ENCODE peak calls at places on chromosomes 3 and 15, in four cellular contexts. M, S, Q and I are unnamed samples.

GRCh38 chr15:26883466-26883865 is 16.6 kb downstream of the GABRA5 start:
- DNase-seq in M (no peak), S (no peak), Q (no peak), I (no peak)

GRCh38 chr3:197222816-197223419 is 75.5 kb downstream of the DLG1 start:
- DNase-seq in M (no peak), S (no peak), Q (no peak), I (no peak)

GRCh38 chr3:138423316-138423715 is 11.1 kb upstream of the ESYT3 start:
- DNase-seq in M (no peak), S (no peak), Q (no peak), I (no peak)

GRCh38 chr3:181711325-181712135 is at the start of gene SOX2:
- DNase-seq in M (peak; percentile 4), S (peak; percentile 93), Q (peak; percentile 83), I (peak; percentile 88)

GRCh38 chr3:134718736-134719135 is 67.9 kb upstream of the KY start:
- DNase-seq in M (peak; percentile 5), S (no peak), Q (no peak), I (no peak)

GRCh38 chr3:155185623-155186022 is 105.5 kb downstream of the MME start:
- DNase-seq in M (peak; percentile 75), S (peak; percentile 31), Q (no peak), I (peak; percentile 83)

GRCh38 chr3:30342319-30343060 is 263.9 kb upstream of the TGFBR2 start:
- DNase-seq in M (peak; percentile 96), S (no peak), Q (no peak), I (peak; percentile 68)

GRCh38 chr15:40787344-40787841 is 17.6 kb downstream of the C15orf62 start:
- DNase-seq in M (peak; percentile 62), S (peak; percentile 89), Q (no peak), I (peak; percentile 93)

GRCh38 chr3:113804701-113805100 is 33.9 kb upstream of the GRAMD1C start:
- DNase-seq in M (no peak), S (no peak), Q (no peak), I (no peak)

GRCh38 chr15:44243829-44244228 is 44.7 kb upstream of the GOLM2 start:
- DNase-seq in M (no peak), S (no peak), Q (no peak), I (no peak)

GRCh38 chr3:139388961-139389551 is 391 bp downstream of the COPB2 start:
- DNase-seq in M (no peak), S (no peak), Q (no peak), I (no peak)

GRCh38 chr3:159189994-159190669 is 388.3 kb downstream of the MFSD1 start:
- DNase-seq in M (no peak), S (no peak), Q (no peak), I (no peak)

GRCh38 chr3:22117751-22118346 is 366.8 kb upstream of the ZNF385D start:
- DNase-seq in M (peak; percentile 62), S (no peak), Q (no peak), I (peak; percentile 52)

GRCh38 chr3:156735471-156735870 is 61.1 kb downstream of the TIPARP start:
- DNase-seq in M (no peak), S (no peak), Q (no peak), I (no peak)

GRCh38 chr3:159947220-159947619 is 41.4 kb upstream of the IL12A start:
- DNase-seq in M (peak; percentile 94), S (no peak), Q (no peak), I (no peak)

GRCh38 chr3:146161725-146162047 is 702 bp upstream of the PLOD2 start:
- DNase-seq in M (peak; percentile 63), S (no peak), Q (no peak), I (peak; percentile 39)

GRCh38 chr3:125194061-125194848 is 18.3 kb downstream of the SLC12A8 start:
- DNase-seq in M (peak; percentile 51), S (no peak), Q (no peak), I (peak; percentile 65)
- H2AK5ac ChIP-seq in M (no peak overlapping the region), S (no peak overlapping the region), Q (no peak overlapping the region), I (no peak overlapping the region)

GRCh38 chr15:22951381-22952280 is 28.5 kb downstream of the CYFIP1 start:
- DNase-seq in M (no peak), S (no peak), Q (no peak), I (no peak)

GRCh38 chr15:22954798-22955543 is 25.2 kb downstream of the CYFIP1 start:
- DNase-seq in M (no peak), S (no peak), Q (no peak), I (no peak)

GRCh38 chr15:22954326-22954725 is 25.8 kb downstream of the CYFIP1 start:
- DNase-seq in M (no peak), S (no peak), Q (no peak), I (no peak)

GRCh38 chr15:22951031-22951380 is 29.2 kb downstream of the CYFIP1 start:
- DNase-seq in M (no peak), S (no peak), Q (no peak), I (no peak)

DNA sequence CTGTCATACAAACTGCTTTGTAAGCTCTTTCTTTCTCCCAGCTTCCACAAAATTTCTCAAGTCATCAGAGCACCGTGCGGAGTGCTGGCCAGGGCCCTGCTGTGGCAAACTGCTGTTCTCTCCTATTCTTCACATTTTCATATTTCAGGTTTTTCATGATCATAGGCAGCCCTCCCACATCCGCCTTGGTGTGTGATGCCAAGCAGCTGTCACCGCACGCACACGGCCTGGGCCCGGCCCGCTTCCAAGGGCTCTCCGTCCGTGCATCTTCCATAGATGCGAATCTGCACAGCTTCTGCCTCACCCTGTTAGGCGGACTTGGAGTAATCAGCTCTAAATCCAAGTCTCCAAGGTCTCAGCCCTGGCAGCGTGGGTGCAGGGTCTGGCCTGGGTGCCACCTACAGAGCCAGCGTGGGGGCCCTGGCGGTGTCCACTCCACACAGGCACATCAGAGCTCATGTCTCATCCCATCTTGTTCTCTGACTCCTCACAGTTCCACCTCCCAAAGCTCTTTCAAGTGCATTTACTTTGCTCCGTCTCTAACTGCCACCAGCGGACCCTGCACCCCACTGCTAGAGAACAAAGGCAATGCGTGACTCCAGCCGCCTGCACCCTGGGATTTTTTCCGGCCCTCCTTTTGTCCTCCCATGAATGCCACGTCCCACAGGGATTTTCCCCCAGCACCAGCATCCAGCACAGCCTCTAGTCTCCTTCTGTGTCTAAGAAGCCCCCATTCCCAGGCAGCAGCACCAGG is 27.2 kb downstream of the CYFIP1 start:
- DNase-seq in M (no peak), S (peak; percentile 74), Q (peak; percentile 64), I (peak; percentile 18)
- H3K56ac ChIP-seq in M (no peak overlapping the region), S (no peak overlapping the region), Q (no peak overlapping the region), I (peak overlapping the region; percentile 66)

GRCh38 chr3:188031106-188031505 is 122.9 kb upstream of the LPP start:
- DNase-seq in M (no peak), S (no peak), Q (no peak), I (no peak)
- H3K4me2 ChIP-seq in M (no peak overlapping the region), S (no peak overlapping the region), Q (no peak overlapping the region), I (no peak overlapping the region)

GRCh38 chr15:80151148-80151547 is 1.7 kb upstream of the FAH start:
- DNase-seq in M (no peak), S (no peak), Q (no peak), I (no peak)
- H2AK5ac ChIP-seq in M (no peak overlapping the region), S (no peak overlapping the region), Q (no peak overlapping the region), I (no peak overlapping the region)

GRCh38 chr15:39695793-39696192 is 86.8 kb downstream of the FSIP1 start:
- DNase-seq in M (no peak), S (no peak), Q (no peak), I (no peak)
- H3K56ac ChIP-seq in M (no peak overlapping the region), S (no peak overlapping the region), Q (no peak overlapping the region), I (no peak overlapping the region)

DNA sequence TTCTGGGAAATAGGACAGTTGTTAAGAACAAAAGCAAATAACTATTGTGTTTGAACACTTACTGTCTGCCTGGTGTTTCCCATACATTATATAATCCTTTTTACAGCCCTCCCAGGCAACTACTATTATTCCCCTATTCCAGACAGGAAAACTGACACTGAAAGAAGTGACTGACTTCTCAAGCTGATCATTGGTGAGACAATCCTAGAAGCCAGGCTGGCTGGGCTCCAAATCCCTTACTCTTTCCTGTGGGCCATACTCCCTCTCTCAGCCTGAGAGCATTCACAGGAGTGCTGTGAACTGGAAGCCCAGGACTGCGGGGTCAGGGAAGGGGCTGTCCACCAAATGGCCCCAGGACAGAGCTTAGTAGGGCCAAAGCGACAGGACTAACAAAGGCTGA is 39.2 kb upstream of the PDE8A start:
- DNase-seq in M (no peak), S (no peak), Q (no peak), I (no peak)
- H3K4me2 ChIP-seq in M (no peak overlapping the region), S (no peak overlapping the region), Q (no peak overlapping the region), I (no peak overlapping the region)

GRCh38 chr3:15294914-15295313 is 37.5 kb downstream of the SH3BP5 start:
- DNase-seq in M (no peak), S (no peak), Q (no peak), I (no peak)
- H2AK5ac ChIP-seq in M (no peak overlapping the region), S (no peak overlapping the region), Q (no peak overlapping the region), I (no peak overlapping the region)

DNA sequence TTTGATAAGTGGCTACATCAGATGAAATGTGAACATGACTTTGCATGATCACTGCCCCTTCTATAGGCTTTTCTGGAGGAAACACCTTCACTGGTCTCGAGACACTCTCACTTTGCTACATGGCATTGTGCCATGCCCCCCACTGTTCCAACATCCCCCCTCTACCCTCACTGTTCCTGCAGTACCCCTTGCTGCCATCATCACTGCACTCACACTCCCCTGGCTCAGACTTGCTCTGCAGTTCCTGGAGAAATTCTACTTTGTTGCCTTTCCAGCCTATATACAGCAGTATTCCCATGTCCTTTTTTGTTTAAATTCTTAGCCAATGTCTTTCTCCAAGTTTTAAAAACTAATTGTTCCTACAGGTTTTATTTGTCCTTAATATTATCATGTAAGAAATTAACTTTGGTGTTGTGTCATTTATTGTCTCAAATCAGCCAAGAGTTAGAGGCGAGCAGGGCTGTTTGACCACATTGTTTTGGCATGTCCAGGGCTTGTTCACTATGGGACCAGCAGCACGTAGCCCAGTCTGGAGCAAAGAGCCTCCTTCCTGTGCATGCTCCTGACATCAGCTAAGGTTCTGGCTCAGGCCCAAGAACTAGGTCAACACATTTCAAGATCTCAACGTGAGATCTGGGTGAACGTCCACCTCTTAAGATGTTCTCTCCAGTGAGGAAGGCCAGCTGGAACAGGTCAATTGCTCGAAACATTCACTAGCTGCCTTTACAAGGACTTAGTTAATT is 246.4 kb downstream of the SLC9A9 start:
- DNase-seq in M (peak; percentile 37), S (peak; percentile 28), Q (no peak), I (no peak)
- H3K56ac ChIP-seq in M (no peak overlapping the region), S (no peak overlapping the region), Q (no peak overlapping the region), I (no peak overlapping the region)

DNA sequence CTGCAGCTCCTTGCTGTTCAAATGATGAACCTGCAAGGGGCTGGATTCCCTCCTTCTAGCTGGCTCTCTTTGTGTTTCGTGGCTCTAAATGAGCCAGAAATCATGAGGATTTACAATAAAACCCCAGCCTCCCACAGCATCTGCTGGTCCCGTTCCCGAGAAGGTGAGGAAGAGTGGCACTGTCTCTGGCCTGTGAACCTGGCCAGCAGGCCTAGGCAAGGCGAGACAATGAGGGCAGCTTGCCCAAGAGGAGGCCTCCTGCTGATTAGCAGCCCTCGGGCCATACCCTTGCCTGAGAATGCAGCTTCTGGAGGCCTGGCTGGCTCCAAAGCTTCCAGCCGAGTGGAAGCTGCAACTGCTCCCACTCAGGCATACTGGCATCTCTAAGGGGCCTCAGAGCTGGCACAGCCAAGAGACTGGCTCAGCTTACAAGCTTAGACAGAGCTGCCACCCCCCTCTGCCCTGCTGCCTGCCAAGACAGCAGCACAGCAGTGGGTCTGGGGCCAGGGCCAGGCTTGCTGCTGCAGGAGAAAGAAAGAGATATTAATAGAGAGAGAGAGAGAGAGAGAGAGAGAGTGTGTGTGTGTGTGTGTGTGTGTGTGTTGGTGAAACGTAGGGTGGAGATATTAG is 76.5 kb downstream of the HMG20A start:
- DNase-seq in M (no peak), S (peak; percentile 64), Q (peak; percentile 74), I (peak; percentile 80)
- H3K4me2 ChIP-seq in M (peak overlapping the region; percentile 39), S (no peak overlapping the region), Q (peak overlapping the region; percentile 25), I (no peak overlapping the region)